ENCODE peak calls at places on chromosome 16, in five cellular contexts. One of them, this sample, is unnamed.

GRCh38 chr16:53435066-53435688 is 906 bp downstream of the RBL2 start:
- DNase-seq in K562: peak; percentile 85
- DNase-seq in HCT116: peak; percentile 81
- DNase-seq in GM12878: peak; percentile 73
- DNase-seq in HepG2: peak; percentile 94
- DNase-seq in this sample: peak; percentile 53

GRCh38 chr16:70715860-70716357 is 30.1 kb upstream of the MTSS2 start:
- DNase-seq in K562: no peak
- DNase-seq in GM12878: no peak
- DNase-seq in HepG2: no peak
- DNase-seq in HCT116: no peak
- DNase-seq in this sample: no peak

GRCh38 chr16:46961373-46962353 is 11.8 kb downstream of the DNAJA2 start:
- DNase-seq in HCT116: no peak
- DNase-seq in K562: no peak
- DNase-seq in HepG2: no peak
- DNase-seq in GM12878: no peak
- DNase-seq in this sample: no peak

GRCh38 chr16:58110590-58111330 is 18.4 kb downstream of the CFAP20 start:
- DNase-seq in K562: no peak
- DNase-seq in HCT116: no peak
- DNase-seq in GM12878: no peak
- DNase-seq in HepG2: no peak
- DNase-seq in this sample: no peak

GRCh38 chr16:82016268-82016667 is 5.0 kb upstream of the SDR42E1 start:
- DNase-seq in HCT116: peak; percentile 52
- DNase-seq in K562: peak; percentile 31
- DNase-seq in GM12878: no peak
- DNase-seq in HepG2: no peak
- DNase-seq in this sample: no peak

GRCh38 chr16:78775161-78775561 is 675.7 kb downstream of the WWOX start:
- DNase-seq in GM12878: no peak
- DNase-seq in HCT116: no peak
- DNase-seq in K562: no peak
- DNase-seq in HepG2: no peak
- DNase-seq in this sample: no peak

GRCh38 chr16:13519871-13520270 is 400.1 kb upstream of the ERCC4 start:
- DNase-seq in HepG2: no peak
- DNase-seq in GM12878: no peak
- DNase-seq in K562: no peak
- DNase-seq in HCT116: no peak
- DNase-seq in this sample: no peak

GRCh38 chr16:17070882-17071592 is 399.7 kb downstream of the XYLT1 start:
- DNase-seq in HCT116: no peak
- DNase-seq in K562: no peak
- DNase-seq in GM12878: peak; percentile 98
- DNase-seq in HepG2: no peak
- DNase-seq in this sample: peak; percentile 61

GRCh38 chr16:27106305-27106704 is 39.6 kb downstream of the C16orf82 start:
- DNase-seq in HCT116: no peak
- DNase-seq in GM12878: no peak
- DNase-seq in K562: no peak
- DNase-seq in HepG2: no peak
- DNase-seq in this sample: no peak

GRCh38 chr16:50640391-50640790 is 40.7 kb downstream of the SNX20 start:
- DNase-seq in HepG2: no peak
- DNase-seq in HCT116: no peak
- DNase-seq in GM12878: no peak
- DNase-seq in K562: no peak
- DNase-seq in this sample: no peak

GRCh38 chr16:853306-853705 is 52.8 kb upstream of the GNG13 start:
- DNase-seq in HepG2: no peak
- DNase-seq in K562: no peak
- DNase-seq in HCT116: no peak
- DNase-seq in GM12878: no peak
- DNase-seq in this sample: no peak

GRCh38 chr16:10827691-10828341 is 9.2 kb upstream of the TVP23A start:
- DNase-seq in HepG2: no peak
- DNase-seq in GM12878: no peak
- DNase-seq in K562: no peak
- DNase-seq in HCT116: no peak
- DNase-seq in this sample: no peak

GRCh38 chr16:54945063-54945462 is 14.4 kb downstream of the IRX5 start:
- DNase-seq in K562: no peak
- DNase-seq in HCT116: no peak
- DNase-seq in HepG2: no peak
- DNase-seq in GM12878: no peak
- DNase-seq in this sample: no peak

GRCh38 chr16:71929048-71929447 is 33.7 kb downstream of the IST1 start:
- DNase-seq in HepG2: no peak
- DNase-seq in K562: no peak
- DNase-seq in HCT116: no peak
- DNase-seq in GM12878: no peak
- DNase-seq in this sample: no peak

GRCh38 chr16:89422905-89423630 is 67.3 kb downstream of the ANKRD11 start:
- DNase-seq in K562: no peak
- DNase-seq in GM12878: peak; percentile 72
- DNase-seq in HCT116: no peak
- DNase-seq in HepG2: peak; percentile 92
- DNase-seq in this sample: no peak

GRCh38 chr16:58333937-58334336 is 39.1 kb upstream of the PRSS54 start:
- DNase-seq in HepG2: peak; percentile 21
- DNase-seq in HCT116: no peak
- DNase-seq in GM12878: no peak
- DNase-seq in K562: no peak
- DNase-seq in this sample: no peak

GRCh38 chr16:50284131-50284911 is 18.0 kb downstream of the ADCY7 start:
- DNase-seq in GM12878: no peak
- DNase-seq in K562: no peak
- DNase-seq in HepG2: peak; percentile 46
- DNase-seq in HCT116: no peak
- DNase-seq in this sample: no peak

GRCh38 chr16:89344846-89345577 is 127.5 kb downstream of the ZNF778 start:
- DNase-seq in HCT116: no peak
- DNase-seq in GM12878: no peak
- DNase-seq in HepG2: no peak
- DNase-seq in K562: no peak
- DNase-seq in this sample: no peak

GRCh38 chr16:14101415-14101814 is 30.3 kb downstream of the MRTFB start:
- DNase-seq in HCT116: no peak
- DNase-seq in HepG2: no peak
- DNase-seq in GM12878: no peak
- DNase-seq in K562: no peak
- DNase-seq in this sample: no peak

GRCh38 chr16:10497132-10498088 is 83.0 kb downstream of the EMP2 start:
- DNase-seq in GM12878: no peak
- DNase-seq in HCT116: no peak
- DNase-seq in K562: peak; percentile 88
- DNase-seq in HepG2: no peak
- DNase-seq in this sample: no peak

GRCh38 chr16:397736-398332 is 835 bp downstream of the NME4 start:
- DNase-seq in K562: peak; percentile 65
- DNase-seq in HCT116: peak; percentile 28
- DNase-seq in GM12878: no peak
- DNase-seq in HepG2: peak; percentile 74
- DNase-seq in this sample: peak; percentile 82

GRCh38 chr16:30051518-30051917 is 14.0 kb upstream of the ALDOA start:
- DNase-seq in GM12878: no peak
- DNase-seq in K562: no peak
- DNase-seq in HepG2: no peak
- DNase-seq in HCT116: no peak
- DNase-seq in this sample: no peak

GRCh38 chr16:73846292-73846849 is 450.2 kb upstream of the PSMD7 start:
- DNase-seq in HepG2: no peak
- DNase-seq in HCT116: no peak
- DNase-seq in K562: no peak
- DNase-seq in GM12878: no peak
- DNase-seq in this sample: no peak

GRCh38 chr16:49484454-49484853 is 110.8 kb downstream of the C16orf78 start:
- DNase-seq in K562: peak; percentile 90
- DNase-seq in HCT116: no peak
- DNase-seq in GM12878: no peak
- DNase-seq in HepG2: no peak
- DNase-seq in this sample: no peak

GRCh38 chr16:6020162-6020980 is 922.8 kb upstream of the EEF2KMT start:
- DNase-seq in HepG2: no peak
- DNase-seq in HCT116: no peak
- DNase-seq in GM12878: no peak
- DNase-seq in K562: no peak
- DNase-seq in this sample: peak; percentile 50
- H3K9me3 ChIP-seq in HepG2: no peaks in the 10 kb centered on the region
- H3K9me3 ChIP-seq in HCT116: no peaks in the 10 kb centered on the region
- H3K9me3 ChIP-seq in GM12878: no peaks in the 10 kb centered on the region
- H3K9me3 ChIP-seq in K562: no peaks in the 10 kb centered on the region
- H3K9me3 ChIP-seq in this sample: no peaks in the 10 kb centered on the region

GRCh38 chr16:85590506-85590832 is 22.7 kb upstream of the GSE1 start:
- DNase-seq in K562: no peak
- DNase-seq in HCT116: no peak
- DNase-seq in HepG2: no peak
- DNase-seq in GM12878: no peak
- DNase-seq in this sample: no peak
- TF ChIP-seq SP1 in K562: no peak
- TF ChIP-seq SP1 in HCT116: no peak
- TF ChIP-seq SP1 in HepG2: no peak
- TF ChIP-seq SP1 in GM12878: no peak
- TF ChIP-seq SP1 in this sample: no peak

GRCh38 chr16:66480265-66481080 is 53.4 kb downstream of the BEAN1 start:
- DNase-seq in K562: no peak
- DNase-seq in HCT116: no peak
- DNase-seq in GM12878: no peak
- DNase-seq in HepG2: peak; percentile 20
- DNase-seq in this sample: no peak
- H3K9me3 ChIP-seq in K562: no peaks in the 10 kb centered on the region
- H3K9me3 ChIP-seq in HCT116: no peaks in the 10 kb centered on the region
- H3K9me3 ChIP-seq in GM12878: no peaks in the 10 kb centered on the region
- H3K9me3 ChIP-seq in HepG2: no peaks in the 10 kb centered on the region
- H3K9me3 ChIP-seq in this sample: no peaks in the 10 kb centered on the region

GRCh38 chr16:86355114-86355513 is 155.2 kb upstream of the FOXF1 start:
- DNase-seq in HepG2: no peak
- DNase-seq in K562: no peak
- DNase-seq in HCT116: no peak
- DNase-seq in GM12878: no peak
- DNase-seq in this sample: no peak

GRCh38 chr16:86354641-86355040 is 155.7 kb upstream of the FOXF1 start:
- DNase-seq in GM12878: no peak
- DNase-seq in HCT116: no peak
- DNase-seq in HepG2: no peak
- DNase-seq in K562: no peak
- DNase-seq in this sample: no peak

GRCh38 chr16:86353934-86354333 is 156.4 kb upstream of the FOXF1 start:
- DNase-seq in HepG2: no peak
- DNase-seq in K562: no peak
- DNase-seq in GM12878: no peak
- DNase-seq in HCT116: no peak
- DNase-seq in this sample: no peak

GRCh38 chr16:86351041-86351784 is 159.1 kb upstream of the FOXF1 start:
- DNase-seq in HCT116: no peak
- DNase-seq in GM12878: no peak
- DNase-seq in K562: no peak
- DNase-seq in HepG2: no peak
- DNase-seq in this sample: no peak

GRCh38 chr16:86353185-86353584 is 157.1 kb upstream of the FOXF1 start:
- DNase-seq in HepG2: no peak
- DNase-seq in HCT116: no peak
- DNase-seq in GM12878: no peak
- DNase-seq in K562: no peak
- DNase-seq in this sample: no peak
- TF ChIP-seq SP1 in HepG2: no peak
- TF ChIP-seq SP1 in HCT116: no peak
- TF ChIP-seq SP1 in GM12878: no peak
- TF ChIP-seq SP1 in K562: no peak
- TF ChIP-seq SP1 in this sample: no peak

GRCh38 chr16:35255186-35255803 is 1795.9 kb downstream of the TP53TG3F start:
- DNase-seq in HCT116: no peak
- DNase-seq in GM12878: no peak
- DNase-seq in K562: no peak
- DNase-seq in HepG2: no peak
- DNase-seq in this sample: no peak
- H3K9me3 ChIP-seq in HCT116: peaks cover 18% of the 10 kb centered on the region
- H3K9me3 ChIP-seq in GM12878: no peaks in the 10 kb centered on the region
- H3K9me3 ChIP-seq in K562: no peaks in the 10 kb centered on the region
- H3K9me3 ChIP-seq in HepG2: peaks cover 77% of the 10 kb centered on the region
- H3K9me3 ChIP-seq in this sample: peaks cover 39% of the 10 kb centered on the region

GRCh38 chr16:83389751-83390150 is 418.0 kb upstream of the HSBP1 start:
- DNase-seq in GM12878: no peak
- DNase-seq in HCT116: no peak
- DNase-seq in K562: no peak
- DNase-seq in HepG2: no peak
- DNase-seq in this sample: no peak
- TF ChIP-seq SP1 in GM12878: no peak
- TF ChIP-seq SP1 in HCT116: no peak
- TF ChIP-seq SP1 in K562: no peak
- TF ChIP-seq SP1 in HepG2: no peak
- TF ChIP-seq SP1 in this sample: no peak

GRCh38 chr16:86165479-86165878 is 266.5 kb downstream of the IRF8 start:
- DNase-seq in HCT116: no peak
- DNase-seq in GM12878: no peak
- DNase-seq in K562: no peak
- DNase-seq in HepG2: no peak
- DNase-seq in this sample: no peak
- H3K9me3 ChIP-seq in HCT116: peaks cover 12% of the 10 kb centered on the region
- H3K9me3 ChIP-seq in GM12878: no peaks in the 10 kb centered on the region
- H3K9me3 ChIP-seq in K562: no peaks in the 10 kb centered on the region
- H3K9me3 ChIP-seq in HepG2: peaks cover 20% of the 10 kb centered on the region
- H3K9me3 ChIP-seq in this sample: peaks cover 9% of the 10 kb centered on the region

This sample was measured in H1.